ENCODE peak calls at places on chromosomes 3 and 15, in nine cellular contexts. J, F, I, A, E, T, N, Z and K are unnamed samples.

GRCh38 chr3:71512000-71512399 is 71.5 kb downstream of the FOXP1 start:
- DNase-seq in J (no peak), F (no peak), I (peak; percentile 39), A (peak; percentile 49), E (no peak), T (no peak), N (no peak), Z (peak; percentile 57), K (peak; percentile 62)

GRCh38 chr3:139906441-139906840 is 28.5 kb upstream of the CLSTN2 start:
- DNase-seq in J (no peak), F (no peak), I (peak; percentile 52), A (no peak), E (no peak), T (peak; percentile 2), N (no peak), Z (no peak), K (no peak)

GRCh38 chr3:186414735-186415419 is 52.8 kb upstream of the DGKG start:
- DNase-seq in J (no peak), F (no peak), I (no peak), A (no peak), E (no peak), T (peak; percentile 66), N (no peak), Z (no peak), K (no peak)

GRCh38 chr15:52642386-52643361 is 36.5 kb downstream of the ATOSA start:
- DNase-seq in J (no peak), F (no peak), I (no peak), A (no peak), E (no peak), T (peak; percentile 47), N (no peak), Z (no peak), K (no peak)

GRCh38 chr3:70040386-70040785 is 40.9 kb downstream of the SAMMSON start:
- DNase-seq in J (no peak), F (no peak), I (no peak), A (no peak), E (no peak), T (no peak), N (no peak), Z (no peak), K (no peak)

GRCh38 chr3:141487419-141488345 is 855 bp downstream of the RASA2 start:
- DNase-seq in J (peak; percentile 49), F (peak; percentile 66), I (peak; percentile 87), A (peak; percentile 97), E (peak; percentile 77), T (peak; percentile 64), N (peak; percentile 53), Z (peak; percentile 88), K (peak; percentile 89)

GRCh38 chr3:184846500-184846899 is 34.5 kb downstream of the VPS8 start:
- DNase-seq in J (no peak), F (no peak), I (no peak), A (no peak), E (no peak), T (no peak), N (no peak), Z (no peak), K (no peak)

GRCh38 chr15:27867861-27868260 is 231.3 kb downstream of the OCA2 start:
- DNase-seq in J (no peak), F (no peak), I (no peak), A (no peak), E (no peak), T (no peak), N (no peak), Z (no peak), K (no peak)

GRCh38 chr3:183953471-183954070 is 64.1 kb downstream of the ABCC5 start:
- DNase-seq in J (no peak), F (no peak), I (no peak), A (no peak), E (no peak), T (no peak), N (no peak), Z (no peak), K (no peak)

GRCh38 chr3:5442106-5442785 is 254.7 kb downstream of the EDEM1 start:
- DNase-seq in J (no peak), F (no peak), I (no peak), A (no peak), E (no peak), T (no peak), N (no peak), Z (no peak), K (no peak)

GRCh38 chr15:33795076-33795475 is 173.2 kb upstream of the CHRM5 start:
- DNase-seq in J (no peak), F (no peak), I (no peak), A (no peak), E (no peak), T (peak; percentile 5), N (no peak), Z (no peak), K (no peak)

GRCh38 chr15:33844186-33844585 is 124.1 kb upstream of the CHRM5 start:
- DNase-seq in J (no peak), F (no peak), I (no peak), A (no peak), E (no peak), T (no peak), N (no peak), Z (no peak), K (no peak)

GRCh38 chr3:189269356-189269755 is 97.6 kb downstream of the TPRG1 start:
- DNase-seq in J (no peak), F (no peak), I (no peak), A (no peak), E (no peak), T (peak; percentile 14), N (no peak), Z (no peak), K (no peak)

GRCh38 chr15:91225728-91226127 is 125.7 kb downstream of the SV2B start:
- DNase-seq in J (no peak), F (no peak), I (no peak), A (no peak), E (no peak), T (no peak), N (no peak), Z (no peak), K (no peak)

GRCh38 chr3:11552289-11553264 is 91.1 kb downstream of the VGLL4 start:
- DNase-seq in J (peak; percentile 8), F (no peak), I (no peak), A (no peak), E (peak; percentile 19), T (no peak), N (no peak), Z (no peak), K (no peak)

GRCh38 chr3:146359841-146360240 is 108.9 kb upstream of the PLSCR4 start:
- DNase-seq in J (no peak), F (no peak), I (no peak), A (no peak), E (no peak), T (no peak), N (no peak), Z (no peak), K (no peak)

GRCh38 chr3:9549600-9549999 is 4.0 kb downstream of the LHFPL4 start:
- DNase-seq in J (no peak), F (no peak), I (no peak), A (no peak), E (no peak), T (no peak), N (no peak), Z (no peak), K (no peak)
- H3K27me3 ChIP-seq in J (peaks cover 37% of the 10 kb centered on the region), F (peaks cover 26% of the 10 kb centered on the region), I (peaks cover 16% of the 10 kb centered on the region), A (peaks cover 10% of the 10 kb centered on the region), E (peaks cover 21% of the 10 kb centered on the region), T (peaks cover 27% of the 10 kb centered on the region), N (no peaks in the 10 kb centered on the region), Z (peaks cover 11% of the 10 kb centered on the region), K (peaks cover 15% of the 10 kb centered on the region)

DNA sequence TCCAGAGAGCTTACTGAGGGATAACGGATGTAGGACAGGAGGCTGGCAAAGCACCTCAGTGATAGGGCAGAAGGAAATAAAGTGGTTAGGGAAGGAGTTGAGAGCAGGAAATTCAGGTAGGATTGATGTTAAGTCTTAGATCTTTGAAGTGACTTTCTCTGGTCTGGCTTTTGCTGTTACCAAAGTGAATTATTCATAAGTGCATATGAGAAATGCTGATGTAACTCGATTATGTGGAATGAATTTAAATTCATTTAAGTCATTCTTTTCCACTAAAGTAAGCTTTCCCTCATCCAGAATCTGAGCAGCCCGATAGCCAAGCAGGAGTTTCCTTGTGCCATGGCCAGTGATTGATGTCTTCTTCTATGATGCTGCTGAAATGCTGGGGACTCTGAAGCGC is 72.2 kb downstream of the IGF1R start:
- DNase-seq in J (no peak), F (no peak), I (no peak), A (no peak), E (no peak), T (no peak), N (no peak), Z (no peak), K (no peak)
- H3K4me1 ChIP-seq in J (peaks cover 5% of the 10 kb centered on the region), F (peaks cover 18% of the 10 kb centered on the region), I (peaks cover 36% of the 10 kb centered on the region), A (peaks cover 21% of the 10 kb centered on the region), E (peaks cover 37% of the 10 kb centered on the region), T (peaks cover 32% of the 10 kb centered on the region), N (peaks cover 15% of the 10 kb centered on the region), Z (peaks cover 7% of the 10 kb centered on the region), K (peaks cover 36% of the 10 kb centered on the region)

DNA sequence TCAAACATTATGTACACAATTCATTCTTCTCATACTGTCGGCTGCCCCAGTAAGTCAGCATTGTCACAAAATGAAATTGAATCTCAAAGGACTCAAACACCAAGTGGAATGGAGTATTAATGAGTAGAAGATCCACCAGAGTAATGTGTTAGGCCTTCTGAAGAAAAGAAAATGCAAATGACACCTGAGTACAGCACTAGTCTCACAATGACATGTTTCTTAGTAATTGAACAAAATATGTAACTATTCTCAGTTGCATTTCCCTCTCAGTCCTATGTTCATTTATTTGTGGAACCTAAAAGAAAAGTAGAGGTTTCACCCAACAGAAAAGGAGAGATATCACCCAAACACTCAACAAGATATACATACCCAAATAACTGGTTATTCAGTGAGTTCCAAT is 283.9 kb upstream of the THBS1 start:
- DNase-seq in J (no peak), F (no peak), I (no peak), A (no peak), E (no peak), T (no peak), N (no peak), Z (no peak), K (no peak)
- H3K27me3 ChIP-seq in J (no peaks in the 10 kb centered on the region), F (no peaks in the 10 kb centered on the region), I (no peaks in the 10 kb centered on the region), A (no peaks in the 10 kb centered on the region), E (no peaks in the 10 kb centered on the region), T (no peaks in the 10 kb centered on the region), N (no peaks in the 10 kb centered on the region), Z (no peaks in the 10 kb centered on the region), K (no peaks in the 10 kb centered on the region)

GRCh38 chr3:46068526-46068925 is 41.2 kb upstream of the XCR1 start:
- DNase-seq in J (no peak), F (no peak), I (no peak), A (no peak), E (no peak), T (no peak), N (no peak), Z (no peak), K (no peak)

GRCh38 chr3:46067401-46067800 is 40.1 kb upstream of the XCR1 start:
- DNase-seq in J (no peak), F (no peak), I (no peak), A (no peak), E (no peak), T (no peak), N (no peak), Z (no peak), K (no peak)

GRCh38 chr3:46062679-46063078 is 35.4 kb upstream of the XCR1 start:
- DNase-seq in J (no peak), F (no peak), I (no peak), A (no peak), E (no peak), T (no peak), N (no peak), Z (no peak), K (no peak)

GRCh38 chr3:46065751-46066256 is 38.5 kb upstream of the XCR1 start:
- DNase-seq in J (no peak), F (no peak), I (no peak), A (no peak), E (no peak), T (no peak), N (no peak), Z (no peak), K (no peak)

GRCh38 chr3:46065294-46065705 is 38.0 kb upstream of the XCR1 start:
- DNase-seq in J (no peak), F (no peak), I (peak; percentile 22), A (peak; percentile 65), E (peak; percentile 71), T (no peak), N (no peak), Z (peak; percentile 51), K (peak; percentile 84)
- H3K4me1 ChIP-seq in J (no peaks in the 10 kb centered on the region), F (no peaks in the 10 kb centered on the region), I (no peaks in the 10 kb centered on the region), A (no peaks in the 10 kb centered on the region), E (peaks cover 57% of the 10 kb centered on the region), T (peaks cover 8% of the 10 kb centered on the region), N (no peaks in the 10 kb centered on the region), Z (no peaks in the 10 kb centered on the region), K (peaks cover 66% of the 10 kb centered on the region)